ENCODE peak calls at places on chromosomes 7 and 10, in five cellular contexts. One of them, this sample, is unnamed.

GRCh38 chr10:119595715-119596515 is 849 bp downstream of the TIAL1 start:
- DNase-seq in uterus: peak
- DNase-seq in cardiac muscle cell: peak
- DNase-seq in transverse colon: peak
- DNase-seq in Panc1: no peak
- DNase-seq in this sample: no peak

GRCh38 chr7:157668221-157668883 is 331.5 kb downstream of the DNAJB6 start:
- DNase-seq in cardiac muscle cell: no peak
- DNase-seq in transverse colon: no peak
- DNase-seq in Panc1: no peak
- DNase-seq in uterus: no peak
- DNase-seq in this sample: no peak

GRCh38 chr10:88791924-88792323 is 10.6 kb upstream of the LIPM start:
- DNase-seq in transverse colon: no peak
- DNase-seq in uterus: no peak
- DNase-seq in Panc1: peak
- DNase-seq in cardiac muscle cell: peak
- DNase-seq in this sample: no peak

GRCh38 chr10:13268841-13269240 is 31.0 kb downstream of the PHYH start:
- DNase-seq in Panc1: no peak
- DNase-seq in transverse colon: no peak
- DNase-seq in uterus: no peak
- DNase-seq in cardiac muscle cell: no peak
- DNase-seq in this sample: no peak

GRCh38 chr7:137086896-137087295 is 218.4 kb downstream of the CHRM2 start:
- DNase-seq in uterus: no peak
- DNase-seq in transverse colon: no peak
- DNase-seq in Panc1: no peak
- DNase-seq in cardiac muscle cell: no peak
- DNase-seq in this sample: no peak

GRCh38 chr10:49542353-49542752 is 3.4 kb upstream of the ERCC6 start:
- DNase-seq in transverse colon: no peak
- DNase-seq in uterus: no peak
- DNase-seq in Panc1: no peak
- DNase-seq in cardiac muscle cell: no peak
- DNase-seq in this sample: no peak

GRCh38 chr10:35375091-35375765 is 38.9 kb downstream of the CCNY start:
- DNase-seq in Panc1: no peak
- DNase-seq in cardiac muscle cell: no peak
- DNase-seq in uterus: no peak
- DNase-seq in transverse colon: no peak
- DNase-seq in this sample: no peak

GRCh38 chr10:78042058-78042751 is 8.5 kb downstream of the RPS24 start:
- DNase-seq in Panc1: no peak
- DNase-seq in uterus: no peak
- DNase-seq in transverse colon: no peak
- DNase-seq in cardiac muscle cell: no peak
- DNase-seq in this sample: no peak

GRCh38 chr10:64546073-64546472 is 1024.9 kb downstream of the REEP3 start:
- DNase-seq in cardiac muscle cell: no peak
- DNase-seq in uterus: no peak
- DNase-seq in Panc1: no peak
- DNase-seq in transverse colon: no peak
- DNase-seq in this sample: no peak

GRCh38 chr7:79124331-79124730 is 329.1 kb downstream of the MAGI2 start:
- DNase-seq in Panc1: no peak
- DNase-seq in transverse colon: no peak
- DNase-seq in uterus: no peak
- DNase-seq in cardiac muscle cell: no peak
- DNase-seq in this sample: no peak

GRCh38 chr10:62048919-62049636 is 147.6 kb downstream of the ARID5B start:
- DNase-seq in transverse colon: peak
- DNase-seq in Panc1: peak
- DNase-seq in cardiac muscle cell: peak
- DNase-seq in uterus: peak
- DNase-seq in this sample: peak

GRCh38 chr7:79979437-79979836 is 155.2 kb upstream of the GNAI1 start:
- DNase-seq in Panc1: no peak
- DNase-seq in transverse colon: no peak
- DNase-seq in cardiac muscle cell: no peak
- DNase-seq in uterus: no peak
- DNase-seq in this sample: peak

GRCh38 chr10:114486938-114487814 is 82.9 kb upstream of the AFAP1L2 start:
- DNase-seq in transverse colon: no peak
- DNase-seq in uterus: no peak
- DNase-seq in Panc1: no peak
- DNase-seq in cardiac muscle cell: no peak
- DNase-seq in this sample: peak
- TF ChIP-seq CTCF in transverse colon: no peak
- TF ChIP-seq CTCF in uterus: no peak
- TF ChIP-seq CTCF in Panc1: peak
- TF ChIP-seq CTCF in cardiac muscle cell: no peak
- TF ChIP-seq CTCF in this sample: no peak

GRCh38 chr10:682931-683447 is 6.5 kb downstream of the DIP2C start:
- DNase-seq in cardiac muscle cell: no peak
- DNase-seq in transverse colon: no peak
- DNase-seq in uterus: no peak
- DNase-seq in Panc1: peak
- DNase-seq in this sample: no peak
- H3K4me3 ChIP-seq in cardiac muscle cell: no peak
- H3K4me3 ChIP-seq in transverse colon: no peak
- H3K4me3 ChIP-seq in uterus: peak
- H3K4me3 ChIP-seq in Panc1: peak
- H3K4me3 ChIP-seq in this sample: peak

DNA sequence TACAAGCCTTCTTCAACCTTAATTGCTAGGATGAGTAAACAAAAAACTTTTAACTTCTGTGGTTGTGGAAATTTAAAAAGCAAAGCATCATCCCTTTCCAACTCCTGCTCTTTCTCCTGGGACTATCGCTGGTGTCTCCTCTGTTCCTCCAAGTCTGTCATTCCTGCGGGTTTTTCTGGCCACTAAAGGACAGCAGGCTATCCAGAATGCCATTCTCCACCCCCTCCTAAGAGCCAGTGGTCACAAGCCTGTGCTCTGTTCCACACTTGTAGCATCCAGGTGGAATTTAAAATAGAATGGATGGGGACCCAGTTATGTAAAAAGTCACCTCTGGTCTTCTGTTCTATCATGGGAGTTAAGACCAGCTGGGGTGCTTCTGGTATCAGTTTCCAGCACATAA is 5.3 kb upstream of the WNT16 start:
- DNase-seq in transverse colon: no peak
- DNase-seq in cardiac muscle cell: no peak
- DNase-seq in uterus: no peak
- DNase-seq in Panc1: no peak
- DNase-seq in this sample: no peak
- TF ChIP-seq CTCF in transverse colon: no peak
- TF ChIP-seq CTCF in cardiac muscle cell: no peak
- TF ChIP-seq CTCF in uterus: no peak
- TF ChIP-seq CTCF in Panc1: no peak
- TF ChIP-seq CTCF in this sample: no peak

GRCh38 chr10:80203835-80204148 is 1.5 kb downstream of the ANXA11 start:
- DNase-seq in transverse colon: no peak
- DNase-seq in Panc1: no peak
- DNase-seq in cardiac muscle cell: no peak
- DNase-seq in uterus: no peak
- DNase-seq in this sample: no peak
- H3K4me3 ChIP-seq in transverse colon: peak
- H3K4me3 ChIP-seq in Panc1: peak
- H3K4me3 ChIP-seq in cardiac muscle cell: no peak
- H3K4me3 ChIP-seq in uterus: no peak
- H3K4me3 ChIP-seq in this sample: peak

DNA sequence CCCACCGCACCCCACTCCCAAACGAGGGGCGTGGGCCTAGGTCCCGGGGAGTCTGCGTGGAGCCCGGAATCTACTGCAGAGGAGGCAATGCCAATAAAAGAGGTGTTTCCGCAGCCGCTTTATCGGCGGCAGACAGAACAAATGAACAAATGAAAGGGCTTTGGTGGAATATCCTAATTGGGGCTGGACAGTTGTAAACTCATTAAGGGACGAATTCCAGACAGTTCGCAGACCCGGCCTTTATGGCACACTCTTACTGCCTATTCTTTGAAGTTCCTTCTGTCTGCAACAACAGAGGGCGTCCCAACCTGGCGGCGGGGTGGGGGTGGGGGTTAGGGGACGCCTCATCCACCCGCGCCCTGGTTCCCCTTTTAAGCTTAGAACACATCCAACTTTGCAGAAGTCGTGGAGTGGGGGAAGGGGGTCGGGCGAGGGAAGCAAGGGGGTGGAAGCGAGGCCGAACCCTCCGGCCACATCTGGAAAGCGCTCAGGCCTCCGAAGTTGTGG is 4.1 kb downstream of the HOXA9 start:
- DNase-seq in transverse colon: peak
- DNase-seq in cardiac muscle cell: no peak
- DNase-seq in uterus: peak
- DNase-seq in Panc1: no peak
- DNase-seq in this sample: no peak
- TF ChIP-seq CTCF in transverse colon: peak
- TF ChIP-seq CTCF in cardiac muscle cell: no peak
- TF ChIP-seq CTCF in uterus: no peak
- TF ChIP-seq CTCF in Panc1: no peak
- TF ChIP-seq CTCF in this sample: no peak

GRCh38 chr7:47132471-47132870 is 449.4 kb downstream of the TNS3 start:
- DNase-seq in cardiac muscle cell: no peak
- DNase-seq in transverse colon: no peak
- DNase-seq in Panc1: no peak
- DNase-seq in uterus: no peak
- DNase-seq in this sample: no peak
- H3K4me3 ChIP-seq in cardiac muscle cell: no peak
- H3K4me3 ChIP-seq in transverse colon: no peak
- H3K4me3 ChIP-seq in Panc1: no peak
- H3K4me3 ChIP-seq in uterus: no peak
- H3K4me3 ChIP-seq in this sample: no peak